ENCODE peak calls at places on chromosome 11, in five cellular contexts. N is LNCaP clone FGC, K is nephron progenitor cell, M is GM10248, L is AG04450. O is an unnamed sample.

GRCh38 chr11:86247608-86248007 is 3.1 kb downstream of the EED start:
- DNase-seq in N (no peak), K (no peak), M (no peak), L (no peak), O (no peak)

GRCh38 chr11:69808708-69809107 is 10.5 kb downstream of the FGF3 start:
- DNase-seq in N (no peak), K (peak), M (no peak), L (no peak), O (no peak)

GRCh38 chr11:12723410-12724297 is 49.4 kb downstream of the TEAD1 start:
- DNase-seq in N (peak), K (no peak), M (no peak), L (no peak), O (no peak)

GRCh38 chr11:85680897-85681296 is 5.1 kb downstream of the CCDC89 start:
- DNase-seq in N (no peak), K (no peak), M (no peak), L (no peak), O (no peak)

GRCh38 chr11:109644158-109644557 is 222.2 kb downstream of the C11orf87 start:
- DNase-seq in N (no peak), K (no peak), M (no peak), L (no peak), O (no peak)

GRCh38 chr11:110409174-110409573 is 20.6 kb upstream of the FDX1 start:
- DNase-seq in N (no peak), K (no peak), M (no peak), L (no peak), O (no peak)

GRCh38 chr11:114166897-114167323 is 107.4 kb downstream of the ZBTB16 start:
- DNase-seq in N (peak), K (no peak), M (no peak), L (peak), O (no peak)

GRCh38 chr11:4697583-4697982 is at the start of gene OR51E2:
- DNase-seq in N (no peak), K (no peak), M (no peak), L (peak), O (no peak)

DNA sequence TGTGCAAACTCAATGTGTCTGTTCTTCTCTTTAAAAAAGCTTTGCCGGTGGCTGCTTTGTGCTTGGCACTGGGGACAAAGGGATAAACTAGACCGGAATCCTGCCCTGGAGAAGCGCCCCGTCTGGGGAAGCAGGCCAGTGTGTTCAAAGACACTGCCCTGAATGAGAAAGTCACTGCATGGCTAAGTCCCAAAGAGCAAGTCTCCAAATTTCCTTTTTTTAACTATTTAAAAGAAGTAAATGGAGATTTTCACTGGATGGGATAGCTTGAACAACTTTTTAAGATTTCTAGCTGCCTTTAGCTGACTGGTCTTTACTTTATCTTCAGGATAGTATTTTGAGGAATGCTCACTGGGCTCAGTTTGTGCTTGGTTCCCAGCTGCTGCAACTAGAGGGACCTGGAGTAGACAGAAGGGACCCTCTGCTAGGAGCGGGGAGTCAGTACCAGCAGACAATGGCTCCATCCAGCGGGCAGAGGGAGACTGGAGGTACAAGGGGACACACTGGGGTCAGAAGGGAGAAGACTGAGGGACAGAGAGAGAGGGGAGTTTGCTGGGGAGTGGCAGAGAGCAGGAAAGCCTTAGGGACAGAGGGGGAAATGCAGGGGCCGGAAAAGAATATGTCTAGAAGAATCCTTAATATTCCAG is 22.2 kb upstream of the ACER3 start:
- DNase-seq in N (no peak), K (peak), M (no peak), L (no peak), O (no peak)
- TF ChIP-seq CTCF in N (no peak), K (no peak), M (no peak), L (peak), O (peak)

DNA sequence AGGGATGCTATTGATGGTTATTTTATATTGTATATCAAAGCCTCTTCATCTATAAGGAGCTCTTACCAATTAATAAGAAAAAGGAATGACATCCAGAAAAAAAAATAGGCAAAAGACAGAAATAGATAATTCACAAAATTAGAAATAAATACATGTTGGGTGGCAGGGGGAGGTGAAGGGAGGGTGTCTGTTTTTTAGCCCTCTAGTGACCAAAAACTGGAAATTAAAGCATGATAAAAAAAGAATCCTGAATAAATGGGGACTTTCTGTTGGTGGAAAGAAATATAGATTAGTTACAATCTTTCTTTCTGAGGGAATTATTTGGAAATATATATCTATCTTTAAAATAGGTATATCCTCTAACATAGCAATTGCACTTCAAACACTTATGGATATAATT is 42.0 kb upstream of the TTC36 start:
- DNase-seq in N (no peak), K (no peak), M (no peak), L (no peak), O (no peak)
- TF ChIP-seq CTCF in N (no peak), K (no peak), M (peak), L (peak), O (no peak)

GRCh38 chr11:124277809-124278208 is 21.6 kb downstream of the OR8G5 start:
- DNase-seq in N (no peak), K (no peak), M (no peak), L (no peak), O (no peak)
- TF ChIP-seq CTCF in N (peak), K (no peak), M (no peak), L (no peak), O (peak)

GRCh38 chr11:66869471-66869870 is 12.6 kb downstream of the LRFN4 start:
- DNase-seq in N (no peak), K (no peak), M (no peak), L (no peak), O (no peak)
- TF ChIP-seq CTCF in N (no peak), K (no peak), M (no peak), L (no peak), O (no peak)

DNA sequence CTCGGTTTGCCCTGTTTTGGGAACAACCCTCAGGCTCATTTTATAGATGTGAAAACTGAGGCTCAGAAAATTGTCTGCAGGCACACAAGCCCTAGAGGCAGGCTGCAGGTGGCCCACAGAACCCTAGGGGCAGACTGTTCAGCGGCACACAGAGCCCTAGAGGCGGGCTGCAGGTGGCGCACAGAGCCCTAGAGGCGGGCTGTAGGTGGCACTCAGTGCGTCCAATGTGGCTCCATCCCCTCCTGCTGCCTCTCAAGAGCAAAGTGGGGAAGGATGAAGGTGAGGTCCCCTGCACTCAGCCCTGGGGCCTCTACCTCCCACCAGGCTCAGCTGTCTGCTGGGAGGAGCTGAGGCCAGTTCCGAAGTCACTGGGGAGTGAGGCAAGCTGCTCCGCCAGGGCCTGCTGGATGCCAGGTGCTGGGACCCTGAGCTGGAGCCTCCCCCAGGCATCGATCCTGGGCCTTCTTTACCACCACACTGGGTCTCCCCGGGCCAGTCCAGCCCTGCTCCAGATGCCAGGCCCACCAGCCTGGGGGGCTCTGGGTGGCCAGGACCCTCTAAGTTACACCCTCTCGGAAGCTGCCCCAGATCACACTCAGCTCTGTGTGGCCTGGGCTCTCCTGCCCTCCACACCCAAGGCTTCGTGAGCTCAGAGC is 2.3 kb downstream of the ACY3 start:
- DNase-seq in N (no peak), K (no peak), M (peak), L (no peak), O (peak)
- TF ChIP-seq CTCF in N (peak), K (peak), M (peak), L (peak), O (peak)

O was measured in GM13977.